ENCODE peak calls at places on chromosomes 7 and 10, in five cellular contexts. One of them, this sample, is unnamed.

GRCh38 chr7:158444501-158445420 is 142.9 kb downstream of the PTPRN2 start:
- DNase-seq in MCF 10A: no peak
- DNase-seq in epithelial cell of esophagus: no peak
- DNase-seq in ovary: no peak
- DNase-seq in Calu3: no peak
- DNase-seq in this sample: no peak

GRCh38 chr7:68186072-68186471 is 1189.4 kb downstream of the TYW1 start:
- DNase-seq in MCF 10A: no peak
- DNase-seq in epithelial cell of esophagus: no peak
- DNase-seq in ovary: no peak
- DNase-seq in Calu3: no peak
- DNase-seq in this sample: no peak

GRCh38 chr7:94375713-94376112 is 19.0 kb upstream of the COL1A2 start:
- DNase-seq in MCF 10A: peak
- DNase-seq in epithelial cell of esophagus: peak
- DNase-seq in ovary: peak
- DNase-seq in Calu3: no peak
- DNase-seq in this sample: no peak

GRCh38 chr10:61896854-61897661 is 4.4 kb upstream of the ARID5B start:
- DNase-seq in MCF 10A: peak
- DNase-seq in epithelial cell of esophagus: peak
- DNase-seq in ovary: peak
- DNase-seq in Calu3: peak
- DNase-seq in this sample: peak

GRCh38 chr7:109020251-109020650 is 450.6 kb downstream of the DNAJB9 start:
- DNase-seq in MCF 10A: no peak
- DNase-seq in epithelial cell of esophagus: no peak
- DNase-seq in ovary: no peak
- DNase-seq in Calu3: no peak
- DNase-seq in this sample: no peak

GRCh38 chr7:95828824-95829428 is 56.6 kb downstream of the DYNC1I1 start:
- DNase-seq in MCF 10A: no peak
- DNase-seq in epithelial cell of esophagus: no peak
- DNase-seq in ovary: no peak
- DNase-seq in Calu3: no peak
- DNase-seq in this sample: no peak

GRCh38 chr10:7378602-7379403 is 32.0 kb downstream of the SFMBT2 start:
- DNase-seq in MCF 10A: no peak
- DNase-seq in epithelial cell of esophagus: peak
- DNase-seq in ovary: no peak
- DNase-seq in Calu3: no peak
- DNase-seq in this sample: no peak

GRCh38 chr10:24415455-24416169 is 206.7 kb downstream of the KIAA1217 start:
- DNase-seq in MCF 10A: peak
- DNase-seq in epithelial cell of esophagus: peak
- DNase-seq in ovary: peak
- DNase-seq in Calu3: no peak
- DNase-seq in this sample: no peak

GRCh38 chr7:50607524-50608125 is 42.4 kb upstream of the DDC start:
- DNase-seq in MCF 10A: no peak
- DNase-seq in epithelial cell of esophagus: no peak
- DNase-seq in ovary: no peak
- DNase-seq in Calu3: no peak
- DNase-seq in this sample: no peak

GRCh38 chr7:3159445-3159844 is 115.8 kb upstream of the CARD11 start:
- DNase-seq in MCF 10A: no peak
- DNase-seq in epithelial cell of esophagus: no peak
- DNase-seq in ovary: no peak
- DNase-seq in Calu3: peak
- DNase-seq in this sample: no peak

GRCh38 chr10:69640196-69640980 is 10.3 kb downstream of the FAM241B start:
- DNase-seq in MCF 10A: peak
- DNase-seq in epithelial cell of esophagus: peak
- DNase-seq in ovary: no peak
- DNase-seq in Calu3: no peak
- DNase-seq in this sample: no peak

GRCh38 chr7:73976761-73977625 is 51.0 kb upstream of the ELN start:
- DNase-seq in MCF 10A: no peak
- DNase-seq in epithelial cell of esophagus: no peak
- DNase-seq in ovary: no peak
- DNase-seq in Calu3: no peak
- DNase-seq in this sample: no peak

GRCh38 chr7:25852249-25852994 is 299.6 kb upstream of the NFE2L3 start:
- DNase-seq in MCF 10A: no peak
- DNase-seq in epithelial cell of esophagus: peak
- DNase-seq in ovary: peak
- DNase-seq in Calu3: no peak
- DNase-seq in this sample: no peak

GRCh38 chr7:142359694-142360279 is 101.9 kb upstream of the PRSS58 start:
- DNase-seq in MCF 10A: no peak
- DNase-seq in epithelial cell of esophagus: no peak
- DNase-seq in ovary: no peak
- DNase-seq in Calu3: no peak
- DNase-seq in this sample: no peak

GRCh38 chr7:142362349-142362748 is 104.5 kb upstream of the PRSS58 start:
- DNase-seq in MCF 10A: no peak
- DNase-seq in epithelial cell of esophagus: no peak
- DNase-seq in ovary: no peak
- DNase-seq in Calu3: no peak
- DNase-seq in this sample: no peak

GRCh38 chr7:142355328-142355727 is 97.5 kb upstream of the PRSS58 start:
- DNase-seq in MCF 10A: peak
- DNase-seq in epithelial cell of esophagus: peak
- DNase-seq in ovary: no peak
- DNase-seq in Calu3: no peak
- DNase-seq in this sample: no peak

GRCh38 chr7:142356166-142356565 is 98.3 kb upstream of the PRSS58 start:
- DNase-seq in MCF 10A: no peak
- DNase-seq in epithelial cell of esophagus: no peak
- DNase-seq in ovary: no peak
- DNase-seq in Calu3: no peak
- DNase-seq in this sample: no peak

GRCh38 chr7:142357953-142358520 is 100.2 kb upstream of the PRSS58 start:
- DNase-seq in MCF 10A: peak
- DNase-seq in epithelial cell of esophagus: peak
- DNase-seq in ovary: no peak
- DNase-seq in Calu3: peak
- DNase-seq in this sample: no peak
- TF ChIP-seq CTCF in MCF 10A: peak
- TF ChIP-seq CTCF in epithelial cell of esophagus: peak
- TF ChIP-seq CTCF in ovary: no peak
- TF ChIP-seq CTCF in Calu3: peak
- TF ChIP-seq CTCF in this sample: peak

DNA sequence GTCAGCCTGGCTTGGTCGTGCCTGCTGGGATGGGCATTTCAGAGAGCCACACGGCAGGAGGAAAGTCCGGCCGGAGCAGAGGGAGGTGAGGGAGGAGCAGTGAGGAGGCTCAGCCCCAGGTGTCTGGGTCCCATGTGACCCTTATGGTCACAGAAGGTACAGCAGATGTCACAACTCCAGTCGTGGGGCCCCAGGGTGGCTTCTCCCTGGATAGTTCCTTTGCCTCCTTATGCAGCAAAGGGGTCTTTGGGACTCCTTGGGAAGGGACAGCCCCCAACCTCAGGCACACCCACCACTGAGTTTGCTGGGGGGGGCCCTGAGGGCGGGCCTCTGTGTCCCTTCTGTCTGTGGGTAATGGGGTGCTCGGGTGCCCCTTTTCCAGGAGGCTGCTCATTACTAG is 19.6 kb upstream of the PRKAG2 start:
- DNase-seq in MCF 10A: no peak
- DNase-seq in epithelial cell of esophagus: no peak
- DNase-seq in ovary: no peak
- DNase-seq in Calu3: no peak
- DNase-seq in this sample: no peak
- TF ChIP-seq CTCF in MCF 10A: no peak
- TF ChIP-seq CTCF in epithelial cell of esophagus: no peak
- TF ChIP-seq CTCF in ovary: no peak
- TF ChIP-seq CTCF in Calu3: no peak
- TF ChIP-seq CTCF in this sample: no peak

GRCh38 chr10:118722694-118723093 is 32.1 kb downstream of the CACUL1 start:
- DNase-seq in MCF 10A: no peak
- DNase-seq in epithelial cell of esophagus: no peak
- DNase-seq in ovary: no peak
- DNase-seq in Calu3: no peak
- DNase-seq in this sample: no peak
- TF ChIP-seq CTCF in MCF 10A: no peak
- TF ChIP-seq CTCF in epithelial cell of esophagus: no peak
- TF ChIP-seq CTCF in ovary: no peak
- TF ChIP-seq CTCF in Calu3: no peak
- TF ChIP-seq CTCF in this sample: no peak

GRCh38 chr7:149799397-149800168 is 26.2 kb upstream of the ZNF467 start:
- DNase-seq in MCF 10A: peak
- DNase-seq in epithelial cell of esophagus: peak
- DNase-seq in ovary: peak
- DNase-seq in Calu3: peak
- DNase-seq in this sample: peak
- TF ChIP-seq CTCF in MCF 10A: peak
- TF ChIP-seq CTCF in epithelial cell of esophagus: peak
- TF ChIP-seq CTCF in ovary: no peak
- TF ChIP-seq CTCF in Calu3: peak
- TF ChIP-seq CTCF in this sample: peak

GRCh38 chr7:115676707-115677106 is 353.9 kb downstream of the TFEC start:
- DNase-seq in MCF 10A: no peak
- DNase-seq in epithelial cell of esophagus: no peak
- DNase-seq in ovary: no peak
- DNase-seq in Calu3: no peak
- DNase-seq in this sample: no peak

GRCh38 chr7:115679976-115680375 is 350.6 kb downstream of the TFEC start:
- DNase-seq in MCF 10A: peak
- DNase-seq in epithelial cell of esophagus: peak
- DNase-seq in ovary: no peak
- DNase-seq in Calu3: peak
- DNase-seq in this sample: no peak

GRCh38 chr7:115679423-115679822 is 351.1 kb downstream of the TFEC start:
- DNase-seq in MCF 10A: no peak
- DNase-seq in epithelial cell of esophagus: no peak
- DNase-seq in ovary: no peak
- DNase-seq in Calu3: no peak
- DNase-seq in this sample: no peak

GRCh38 chr7:115678049-115678982 is 352.2 kb downstream of the TFEC start:
- DNase-seq in MCF 10A: no peak
- DNase-seq in epithelial cell of esophagus: no peak
- DNase-seq in ovary: peak
- DNase-seq in Calu3: peak
- DNase-seq in this sample: no peak

GRCh38 chr7:115676080-115676479 is 354.5 kb downstream of the TFEC start:
- DNase-seq in MCF 10A: no peak
- DNase-seq in epithelial cell of esophagus: peak
- DNase-seq in ovary: peak
- DNase-seq in Calu3: peak
- DNase-seq in this sample: no peak
- TF ChIP-seq CTCF in MCF 10A: no peak
- TF ChIP-seq CTCF in epithelial cell of esophagus: peak
- TF ChIP-seq CTCF in ovary: no peak
- TF ChIP-seq CTCF in Calu3: no peak
- TF ChIP-seq CTCF in this sample: no peak

DNA sequence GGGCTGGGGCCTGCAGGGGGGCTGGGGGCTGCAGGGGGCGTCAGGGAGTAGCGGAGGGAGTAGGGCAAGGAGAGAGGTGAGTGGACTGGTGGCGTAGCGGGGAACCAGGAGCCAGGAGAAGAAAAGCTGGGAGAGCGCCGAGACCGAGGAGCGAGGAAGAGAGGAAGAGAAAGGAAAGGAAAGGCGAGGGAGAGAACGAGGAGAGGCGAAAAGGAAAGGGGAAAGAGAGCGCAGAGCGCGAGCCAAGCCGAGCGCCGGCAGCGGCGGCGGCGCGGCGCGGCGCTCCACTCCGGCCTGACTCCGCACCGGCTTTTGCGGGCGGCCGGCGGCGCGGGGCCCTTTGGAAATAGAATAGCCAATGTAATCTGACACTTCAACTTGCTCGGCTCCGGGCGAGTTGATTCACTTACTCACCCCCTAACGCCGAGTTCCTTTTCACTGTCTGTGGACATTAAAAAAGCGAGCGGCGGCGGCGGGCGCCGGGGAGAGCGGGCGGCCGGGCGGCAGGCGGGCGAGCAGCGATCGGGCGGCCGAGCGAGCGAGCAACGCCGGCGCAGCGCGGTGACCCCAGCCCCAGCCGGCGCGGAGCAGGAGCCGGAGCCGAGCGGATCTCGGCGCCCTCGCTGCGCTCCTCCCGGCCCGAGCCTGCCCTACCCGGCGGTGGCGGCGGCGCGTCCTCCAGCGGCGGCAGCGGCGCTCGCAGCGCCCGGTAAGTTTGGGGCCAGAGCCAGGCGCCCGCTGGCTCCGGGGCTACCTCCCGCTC is at the start of gene ZMIZ1:
- DNase-seq in MCF 10A: peak
- DNase-seq in epithelial cell of esophagus: peak
- DNase-seq in ovary: peak
- DNase-seq in Calu3: peak
- DNase-seq in this sample: peak
- TF ChIP-seq CTCF in MCF 10A: peak
- TF ChIP-seq CTCF in epithelial cell of esophagus: no peak
- TF ChIP-seq CTCF in ovary: no peak
- TF ChIP-seq CTCF in Calu3: peak
- TF ChIP-seq CTCF in this sample: no peak

DNA sequence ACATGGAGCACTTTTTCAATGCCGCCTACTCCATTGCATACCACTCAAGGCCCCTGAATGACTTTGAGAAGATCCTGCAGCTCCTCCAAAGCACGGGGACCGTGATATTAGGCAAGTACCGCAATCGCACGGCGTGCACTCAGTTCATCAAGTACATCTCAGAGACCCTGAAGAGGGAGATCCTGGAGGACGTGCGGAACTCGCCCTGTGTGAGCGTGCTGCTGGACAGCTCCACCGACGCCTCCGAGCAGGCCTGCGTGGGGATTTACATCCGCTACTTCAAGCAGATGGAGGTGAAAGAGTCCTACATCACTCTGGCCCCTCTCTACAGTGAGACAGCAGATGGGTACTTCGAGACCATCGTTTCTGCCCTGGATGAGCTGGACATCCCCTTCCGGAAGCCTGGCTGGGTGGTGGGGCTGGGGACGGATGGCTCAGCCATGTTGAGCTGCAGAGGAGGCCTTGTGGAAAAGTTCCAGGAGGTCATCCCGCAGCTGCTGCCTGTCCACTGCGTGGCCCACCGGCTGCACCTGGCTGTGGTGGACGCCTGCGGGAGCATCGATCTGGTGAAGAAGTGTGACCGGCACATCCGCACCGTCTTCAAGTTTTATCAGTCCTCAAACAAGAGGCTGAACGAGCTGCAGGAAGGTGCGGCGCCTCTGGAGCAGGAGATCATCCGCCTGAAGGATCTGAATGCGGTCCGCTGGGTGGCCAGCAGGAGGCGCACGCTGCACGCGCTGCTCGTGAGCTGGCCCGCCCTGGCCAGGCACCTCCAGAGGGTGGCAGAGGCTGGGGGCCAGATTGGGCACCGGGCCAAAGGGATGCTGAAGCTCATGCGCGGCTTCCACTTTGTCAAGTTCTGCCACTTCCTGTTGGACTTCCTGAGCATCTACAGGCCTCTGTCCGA is 12.7 kb upstream of the ATP6V0E2 start:
- DNase-seq in MCF 10A: no peak
- DNase-seq in epithelial cell of esophagus: no peak
- DNase-seq in ovary: peak
- DNase-seq in Calu3: no peak
- DNase-seq in this sample: no peak
- TF ChIP-seq CTCF in MCF 10A: no peak
- TF ChIP-seq CTCF in epithelial cell of esophagus: peak
- TF ChIP-seq CTCF in ovary: no peak
- TF ChIP-seq CTCF in Calu3: no peak
- TF ChIP-seq CTCF in this sample: no peak

This sample was measured in natural killer cell.